ENCODE peak calls at places on chromosomes 12 and 14, in five cellular contexts. E is left lobe of liver, H is T-cell, C is GM23248, R is NCI-H2081. P is an unnamed sample.

GRCh38 chr12:2691340-2692111 is 103.2 kb upstream of the FKBP4 start:
- DNase-seq in R (no peak), C (no peak), H (peak), E (no peak), P (no peak)

GRCh38 chr14:100902792-100903191 is 730 bp downstream of the RTL1 start:
- DNase-seq in E (no peak), H (no peak), R (no peak), C (no peak), P (no peak)

GRCh38 chr14:88870777-88871176 is 46.3 kb downstream of the TTC8 start:
- DNase-seq in R (no peak), C (no peak), H (no peak), E (no peak), P (peak)

GRCh38 chr14:49959822-49960408 is 67.0 kb downstream of the ARF6 start:
- DNase-seq in C (no peak), H (no peak), R (peak), E (no peak), P (no peak)

GRCh38 chr12:3968523-3968922 is 95.3 kb upstream of the PARP11 start:
- DNase-seq in E (no peak), R (no peak), C (no peak), H (no peak), P (no peak)

GRCh38 chr12:52873832-52874572 is 25.2 kb upstream of the KRT78 start:
- DNase-seq in H (peak), C (peak), E (peak), R (peak), P (no peak)

GRCh38 chr14:80958258-80958657 is 2.8 kb downstream of the TSHR start:
- DNase-seq in C (no peak), H (no peak), R (no peak), E (no peak), P (no peak)

GRCh38 chr12:131642771-131643170 is 68.1 kb upstream of the SFSWAP start:
- DNase-seq in H (no peak), R (no peak), E (no peak), C (no peak), P (no peak)

GRCh38 chr12:109517619-109518018 is 40.2 kb downstream of the UBE3B start:
- DNase-seq in C (no peak), R (no peak), E (no peak), H (no peak), P (no peak)

P was measured in pons.